ENCODE peak calls at places on chromosomes 16 and 17, in nine cellular contexts. V is effector CD4-positive, alpha-beta T cell; Y is renal cortical epithelial cell; Z is mesendoderm; K is iPS-NIHi11; D is GDM1; X is endodermal cell; U is NCI-H1436; J is stimulated activated CD4-positive, alpha-beta T cell treated with anti-CD3 and anti-CD28 coated beads, TNF-alpha, amount 100 ng/mL, for 1 hour. R is an unnamed sample.

GRCh38 chr17:83052241-83052564 is 27.2 kb upstream of the METRNL start:
- DNase-seq in Z (no peak), J (no peak), V (no peak), D (no peak), U (no peak), Y (no peak), X (no peak), K (no peak), R (no peak)

GRCh38 chr17:64020068-64020766 is at the start of gene ICAM2:
- DNase-seq in U (no peak), V (peak; percentile 89), J (peak; percentile 70), Z (no peak), Y (no peak), D (peak; percentile 89), X (peak; percentile 56), K (no peak), R (peak; percentile 77)

GRCh38 chr17:44832821-44833220 is 2.7 kb upstream of the GJC1 start:
- DNase-seq in V (no peak), U (no peak), Z (peak; percentile 85), Y (no peak), K (no peak), D (no peak), J (no peak), X (peak; percentile 66), R (no peak)

GRCh38 chr16:2476345-2476720 is 1.4 kb downstream of the TBC1D24 start:
- DNase-seq in V (no peak), J (no peak), U (no peak), X (no peak), D (no peak), Z (no peak), K (no peak), Y (no peak), R (no peak)

GRCh38 chr17:7932483-7932891 is 481 bp downstream of the CNTROB start:
- DNase-seq in K (peak; percentile 57), Y (peak; percentile 13), X (no peak), Z (peak; percentile 58), U (no peak), V (no peak), D (no peak), J (no peak), R (peak; percentile 12)

GRCh38 chr17:21165922-21166598 is 39.3 kb downstream of the DHRS7B start:
- DNase-seq in Z (no peak), D (no peak), U (no peak), J (no peak), Y (no peak), X (no peak), K (no peak), V (no peak), R (no peak)

GRCh38 chr17:50918933-50919296 is 52.8 kb upstream of the TOB1 start:
- DNase-seq in X (no peak), D (no peak), Y (no peak), V (peak; percentile 28), J (no peak), K (no peak), U (no peak), Z (no peak), R (no peak)

GRCh38 chr16:80045944-80046660 is 445.6 kb upstream of the MAF start:
- DNase-seq in K (no peak), V (no peak), Z (peak; percentile 55), X (no peak), U (peak; percentile 90), Y (no peak), J (no peak), D (no peak), R (no peak)

GRCh38 chr16:54203851-54204505 is 82.6 kb downstream of the IRX3 start:
- DNase-seq in D (no peak), U (no peak), X (no peak), K (no peak), Y (no peak), Z (no peak), V (no peak), J (no peak), R (no peak)